ENCODE peak calls at places on chromosomes 4 and X, in six cellular contexts. One of them, this sample, is unnamed.

GRCh38 chr4:26023191-26023972 is 109.4 kb downstream of the SMIM20 start:
- DNase-seq in A549: no peak
- DNase-seq in astrocyte of the cerebellum: no peak
- DNase-seq in A673: no peak
- DNase-seq in mucosa of descending colon: no peak
- DNase-seq in epithelial cell of esophagus: no peak
- DNase-seq in this sample: no peak

GRCh38 chr4:152309418-152309817 is 226.5 kb downstream of the FBXW7 start:
- DNase-seq in A549: no peak
- DNase-seq in astrocyte of the cerebellum: no peak
- DNase-seq in A673: no peak
- DNase-seq in mucosa of descending colon: no peak
- DNase-seq in epithelial cell of esophagus: no peak
- DNase-seq in this sample: no peak

GRCh38 chrX:77675986-77676385 is 110.0 kb downstream of the ATRX start:
- DNase-seq in A549: no peak
- DNase-seq in astrocyte of the cerebellum: no peak
- DNase-seq in A673: no peak
- DNase-seq in mucosa of descending colon: no peak
- DNase-seq in epithelial cell of esophagus: no peak
- DNase-seq in this sample: no peak

GRCh38 chrX:76398970-76399369 is 28.5 kb upstream of the MAGEE1 start:
- DNase-seq in A549: no peak
- DNase-seq in astrocyte of the cerebellum: no peak
- DNase-seq in A673: no peak
- DNase-seq in mucosa of descending colon: no peak
- DNase-seq in epithelial cell of esophagus: no peak
- DNase-seq in this sample: no peak

GRCh38 chrX:16665089-16665488 is 15.1 kb downstream of the S100G start:
- DNase-seq in A549: no peak
- DNase-seq in astrocyte of the cerebellum: peak
- DNase-seq in A673: peak
- DNase-seq in mucosa of descending colon: no peak
- DNase-seq in epithelial cell of esophagus: peak
- DNase-seq in this sample: peak

GRCh38 chr4:151415978-151416377 is 7.0 kb downstream of the FHIP1A start:
- DNase-seq in A549: no peak
- DNase-seq in astrocyte of the cerebellum: peak
- DNase-seq in A673: no peak
- DNase-seq in mucosa of descending colon: no peak
- DNase-seq in epithelial cell of esophagus: peak
- DNase-seq in this sample: no peak

GRCh38 chrX:34653811-34654210 is 3.3 kb downstream of the TMEM47 start:
- DNase-seq in A549: no peak
- DNase-seq in astrocyte of the cerebellum: no peak
- DNase-seq in A673: peak
- DNase-seq in mucosa of descending colon: no peak
- DNase-seq in epithelial cell of esophagus: no peak
- DNase-seq in this sample: no peak

GRCh38 chrX:19955306-19955705 is 35.6 kb downstream of the BCLAF3 start:
- DNase-seq in A549: no peak
- DNase-seq in astrocyte of the cerebellum: no peak
- DNase-seq in A673: no peak
- DNase-seq in mucosa of descending colon: no peak
- DNase-seq in epithelial cell of esophagus: no peak
- DNase-seq in this sample: no peak

GRCh38 chrX:10017866-10018265 is 50.7 kb downstream of the CLDN34 start:
- DNase-seq in A549: peak
- DNase-seq in astrocyte of the cerebellum: peak
- DNase-seq in A673: peak
- DNase-seq in mucosa of descending colon: no peak
- DNase-seq in epithelial cell of esophagus: peak
- DNase-seq in this sample: peak

GRCh38 chr4:170656506-170656905 is 566.8 kb upstream of the AADAT start:
- DNase-seq in A549: no peak
- DNase-seq in astrocyte of the cerebellum: no peak
- DNase-seq in A673: no peak
- DNase-seq in mucosa of descending colon: no peak
- DNase-seq in epithelial cell of esophagus: no peak
- DNase-seq in this sample: no peak

GRCh38 chr4:113969935-113970334 is 9.5 kb downstream of the ARSJ start:
- DNase-seq in A549: no peak
- DNase-seq in astrocyte of the cerebellum: no peak
- DNase-seq in A673: no peak
- DNase-seq in mucosa of descending colon: no peak
- DNase-seq in epithelial cell of esophagus: peak
- DNase-seq in this sample: no peak

GRCh38 chr4:88010921-88011320 is 3.5 kb downstream of the PKD2 start:
- DNase-seq in A549: no peak
- DNase-seq in astrocyte of the cerebellum: no peak
- DNase-seq in A673: no peak
- DNase-seq in mucosa of descending colon: no peak
- DNase-seq in epithelial cell of esophagus: no peak
- DNase-seq in this sample: no peak

GRCh38 chrX:153611298-153612095 is 12.6 kb upstream of the CCNQ start:
- DNase-seq in A549: no peak
- DNase-seq in astrocyte of the cerebellum: no peak
- DNase-seq in A673: no peak
- DNase-seq in mucosa of descending colon: no peak
- DNase-seq in epithelial cell of esophagus: no peak
- DNase-seq in this sample: no peak

GRCh38 chr4:25953740-25954139 is 39.7 kb downstream of the SMIM20 start:
- DNase-seq in A549: peak
- DNase-seq in astrocyte of the cerebellum: no peak
- DNase-seq in A673: no peak
- DNase-seq in mucosa of descending colon: no peak
- DNase-seq in epithelial cell of esophagus: peak
- DNase-seq in this sample: no peak

GRCh38 chrX:68652327-68652930 is 5.0 kb downstream of the STARD8 start:
- DNase-seq in A549: peak
- DNase-seq in astrocyte of the cerebellum: no peak
- DNase-seq in A673: peak
- DNase-seq in mucosa of descending colon: no peak
- DNase-seq in epithelial cell of esophagus: peak
- DNase-seq in this sample: no peak

GRCh38 chrX:119685225-119686066 is 7.5 kb downstream of the SEPTIN6 start:
- DNase-seq in A549: no peak
- DNase-seq in astrocyte of the cerebellum: no peak
- DNase-seq in A673: peak
- DNase-seq in mucosa of descending colon: no peak
- DNase-seq in epithelial cell of esophagus: no peak
- DNase-seq in this sample: no peak

GRCh38 chr4:22348410-22348809 is 167.5 kb downstream of the ADGRA3 start:
- DNase-seq in A549: no peak
- DNase-seq in astrocyte of the cerebellum: no peak
- DNase-seq in A673: no peak
- DNase-seq in mucosa of descending colon: no peak
- DNase-seq in epithelial cell of esophagus: no peak
- DNase-seq in this sample: no peak

GRCh38 chr4:75289843-75290616 is 224.2 kb downstream of the RCHY1 start:
- DNase-seq in A549: peak
- DNase-seq in astrocyte of the cerebellum: no peak
- DNase-seq in A673: peak
- DNase-seq in mucosa of descending colon: peak
- DNase-seq in epithelial cell of esophagus: peak
- DNase-seq in this sample: no peak

GRCh38 chr4:148058160-148058859 is 326.4 kb downstream of the ARHGAP10 start:
- DNase-seq in A549: no peak
- DNase-seq in astrocyte of the cerebellum: no peak
- DNase-seq in A673: no peak
- DNase-seq in mucosa of descending colon: no peak
- DNase-seq in epithelial cell of esophagus: no peak
- DNase-seq in this sample: no peak

GRCh38 chrX:42422961-42423360 is 355.0 kb downstream of the PPP1R2C start:
- DNase-seq in A549: no peak
- DNase-seq in astrocyte of the cerebellum: no peak
- DNase-seq in A673: no peak
- DNase-seq in mucosa of descending colon: no peak
- DNase-seq in epithelial cell of esophagus: peak
- DNase-seq in this sample: no peak

GRCh38 chr4:1831331-1831730 is 24.6 kb downstream of the LETM1 start:
- DNase-seq in A549: no peak
- DNase-seq in astrocyte of the cerebellum: no peak
- DNase-seq in A673: no peak
- DNase-seq in mucosa of descending colon: no peak
- DNase-seq in epithelial cell of esophagus: no peak
- DNase-seq in this sample: no peak

GRCh38 chrX:20352935-20353336 is 86.2 kb upstream of the RPS6KA3 start:
- DNase-seq in A549: no peak
- DNase-seq in astrocyte of the cerebellum: no peak
- DNase-seq in A673: no peak
- DNase-seq in mucosa of descending colon: no peak
- DNase-seq in epithelial cell of esophagus: no peak
- DNase-seq in this sample: no peak

GRCh38 chr4:41256131-41256739 is 493 bp upstream of the UCHL1 start:
- DNase-seq in A549: peak
- DNase-seq in astrocyte of the cerebellum: no peak
- DNase-seq in A673: peak
- DNase-seq in mucosa of descending colon: no peak
- DNase-seq in epithelial cell of esophagus: no peak
- DNase-seq in this sample: peak

GRCh38 chr4:41258783-41259182 is 2.1 kb downstream of the UCHL1 start:
- DNase-seq in A549: peak
- DNase-seq in astrocyte of the cerebellum: peak
- DNase-seq in A673: peak
- DNase-seq in mucosa of descending colon: no peak
- DNase-seq in epithelial cell of esophagus: peak
- DNase-seq in this sample: peak

GRCh38 chr4:41257257-41257900 is 651 bp downstream of the UCHL1 start:
- DNase-seq in A549: peak
- DNase-seq in astrocyte of the cerebellum: no peak
- DNase-seq in A673: peak
- DNase-seq in mucosa of descending colon: peak
- DNase-seq in epithelial cell of esophagus: peak
- DNase-seq in this sample: no peak

GRCh38 chr4:41256740-41257256 is at the start of gene UCHL1:
- DNase-seq in A549: peak
- DNase-seq in astrocyte of the cerebellum: peak
- DNase-seq in A673: peak
- DNase-seq in mucosa of descending colon: peak
- DNase-seq in epithelial cell of esophagus: no peak
- DNase-seq in this sample: peak

DNA sequence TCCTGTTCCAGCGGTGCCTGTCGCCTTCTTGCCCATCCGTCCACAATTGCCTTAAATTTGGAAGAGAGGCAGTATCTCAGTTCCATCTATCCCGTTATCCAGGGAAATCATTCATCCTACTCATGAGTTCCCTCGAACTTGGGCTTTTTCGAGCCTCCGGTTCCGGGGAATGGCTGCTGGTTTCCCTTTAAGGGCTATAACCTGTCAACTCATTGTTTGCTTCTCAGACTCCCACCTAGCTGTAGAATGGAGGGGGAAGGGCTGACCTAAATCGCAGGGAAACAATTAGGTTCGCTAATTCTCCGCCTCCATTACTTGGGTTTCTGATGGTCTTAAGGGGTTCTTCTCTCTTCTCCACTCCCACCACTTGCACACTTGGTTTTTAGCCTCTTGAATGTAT is 1.2 kb downstream of the UCHL1 start:
- DNase-seq in A549: no peak
- DNase-seq in astrocyte of the cerebellum: no peak
- DNase-seq in A673: peak
- DNase-seq in mucosa of descending colon: no peak
- DNase-seq in epithelial cell of esophagus: no peak
- DNase-seq in this sample: no peak
- H3K4me3 ChIP-seq in A549: peak
- H3K4me3 ChIP-seq in astrocyte of the cerebellum: peak
- H3K4me3 ChIP-seq in A673: peak
- H3K4me3 ChIP-seq in mucosa of descending colon: no peak
- H3K4me3 ChIP-seq in epithelial cell of esophagus: no peak
- H3K4me3 ChIP-seq in this sample: peak

GRCh38 chr4:173289351-173289725 is 44.8 kb downstream of the HMGB2 start:
- DNase-seq in A549: no peak
- DNase-seq in astrocyte of the cerebellum: no peak
- DNase-seq in A673: no peak
- DNase-seq in mucosa of descending colon: no peak
- DNase-seq in epithelial cell of esophagus: no peak
- DNase-seq in this sample: no peak
- H3K4me3 ChIP-seq in A549: no peak
- H3K4me3 ChIP-seq in astrocyte of the cerebellum: no peak
- H3K4me3 ChIP-seq in A673: no peak
- H3K4me3 ChIP-seq in mucosa of descending colon: no peak
- H3K4me3 ChIP-seq in epithelial cell of esophagus: no peak
- H3K4me3 ChIP-seq in this sample: no peak

GRCh38 chr4:86848136-86848535 is 1.0 kb downstream of the SLC10A6 start:
- DNase-seq in A549: no peak
- DNase-seq in astrocyte of the cerebellum: no peak
- DNase-seq in A673: no peak
- DNase-seq in mucosa of descending colon: no peak
- DNase-seq in epithelial cell of esophagus: no peak
- DNase-seq in this sample: no peak
- H3K4me3 ChIP-seq in A549: no peak
- H3K4me3 ChIP-seq in astrocyte of the cerebellum: no peak
- H3K4me3 ChIP-seq in A673: no peak
- H3K4me3 ChIP-seq in mucosa of descending colon: no peak
- H3K4me3 ChIP-seq in epithelial cell of esophagus: peak
- H3K4me3 ChIP-seq in this sample: no peak

DNA sequence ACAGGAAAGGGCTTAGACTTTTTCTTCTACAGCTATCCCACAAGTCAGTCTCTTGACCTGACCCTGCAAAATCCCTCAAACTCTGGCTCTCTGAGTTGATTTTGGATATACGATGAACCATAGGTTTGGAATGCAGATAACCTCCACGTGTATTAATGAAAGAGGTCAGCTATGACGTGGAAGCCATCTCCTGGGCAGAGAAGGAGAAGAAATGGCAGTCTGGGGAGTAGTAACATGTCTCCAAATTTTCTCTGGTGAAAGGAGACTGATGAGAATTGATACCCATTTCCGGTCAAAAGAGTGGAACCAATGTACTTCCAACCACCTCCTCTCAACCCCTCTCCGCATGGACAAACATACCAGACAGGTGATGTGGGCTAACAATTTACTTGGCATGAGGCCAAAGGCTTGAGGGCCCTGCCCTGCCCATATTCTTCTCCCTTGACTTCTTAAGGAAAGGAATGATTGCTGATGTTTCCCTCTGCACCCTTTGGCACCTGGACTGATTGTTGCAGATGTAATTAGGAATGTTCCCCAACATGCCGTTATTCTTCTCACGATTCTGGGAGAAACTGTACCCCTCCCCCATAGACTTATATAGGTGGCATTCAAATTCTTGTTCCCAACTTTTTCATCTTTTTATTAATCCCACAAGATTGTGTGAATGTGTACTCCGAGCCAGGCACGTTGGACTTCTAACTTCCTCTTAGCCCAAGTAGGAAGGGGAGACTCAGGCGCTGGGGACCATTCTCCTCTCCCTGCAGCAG is 580 bp upstream of the PLS3 start:
- DNase-seq in A549: peak
- DNase-seq in astrocyte of the cerebellum: no peak
- DNase-seq in A673: no peak
- DNase-seq in mucosa of descending colon: no peak
- DNase-seq in epithelial cell of esophagus: peak
- DNase-seq in this sample: no peak
- H3K4me3 ChIP-seq in A549: peak
- H3K4me3 ChIP-seq in astrocyte of the cerebellum: peak
- H3K4me3 ChIP-seq in A673: peak
- H3K4me3 ChIP-seq in mucosa of descending colon: no peak
- H3K4me3 ChIP-seq in epithelial cell of esophagus: peak
- H3K4me3 ChIP-seq in this sample: peak

GRCh38 chr4:5018096-5018495 is 1.2 kb downstream of the CYTL1 start:
- DNase-seq in A549: peak
- DNase-seq in astrocyte of the cerebellum: no peak
- DNase-seq in A673: no peak
- DNase-seq in mucosa of descending colon: no peak
- DNase-seq in epithelial cell of esophagus: no peak
- DNase-seq in this sample: no peak
- H3K4me3 ChIP-seq in A549: no peak
- H3K4me3 ChIP-seq in astrocyte of the cerebellum: no peak
- H3K4me3 ChIP-seq in A673: no peak
- H3K4me3 ChIP-seq in mucosa of descending colon: no peak
- H3K4me3 ChIP-seq in epithelial cell of esophagus: no peak
- H3K4me3 ChIP-seq in this sample: no peak

This sample was measured in skeletal muscle cell.